ENCODE peak calls at places on chromosomes 13 and 19, in four cellular contexts. F, T, W and G are unnamed samples.

GRCh38 chr13:111993701-111994100 is 73.2 kb upstream of the SOX1 start:
- DNase-seq in W (no peak), T (no peak), F (no peak), G (no peak)

GRCh38 chr19:10182847-10183246 is 11.9 kb downstream of the DNMT1 start:
- DNase-seq in W (no peak), T (no peak), F (no peak), G (no peak)

GRCh38 chr13:73261739-73262216 is 203.0 kb downstream of the KLF5 start:
- DNase-seq in W (no peak), F (no peak), T (no peak), G (no peak)

GRCh38 chr13:79779761-79780160 is 298.8 kb downstream of the NDFIP2 start:
- DNase-seq in T (no peak), W (no peak), F (peak), G (no peak)

GRCh38 chr19:2239771-2240770 is 3.4 kb downstream of the SF3A2 start:
- DNase-seq in F (no peak), W (no peak), T (no peak), G (no peak)

GRCh38 chr13:49494645-49495044 is 1.1 kb upstream of the PHF11 start:
- DNase-seq in W (no peak), T (no peak), F (no peak), G (no peak)

GRCh38 chr13:106567421-106568224 is at the start of gene ARGLU1:
- DNase-seq in F (peak), T (peak), W (peak), G (peak)

GRCh38 chr13:78593652-78594494 is 9.5 kb downstream of the POU4F1 start:
- DNase-seq in W (no peak), T (no peak), F (no peak), G (no peak)

GRCh38 chr19:48253999-48254398 is 1.7 kb downstream of the CARD8 start:
- DNase-seq in W (no peak), T (no peak), F (no peak), G (no peak)

GRCh38 chr19:48255376-48256303 is at the start of gene CARD8:
- DNase-seq in W (peak), T (peak), F (peak), G (peak)

GRCh38 chr19:48252625-48253024 is 3.1 kb downstream of the CARD8 start:
- DNase-seq in W (no peak), T (no peak), F (no peak), G (no peak)

GRCh38 chr19:48254529-48254970 is 1.2 kb downstream of the CARD8 start:
- DNase-seq in W (no peak), F (no peak), T (no peak), G (no peak)

DNA sequence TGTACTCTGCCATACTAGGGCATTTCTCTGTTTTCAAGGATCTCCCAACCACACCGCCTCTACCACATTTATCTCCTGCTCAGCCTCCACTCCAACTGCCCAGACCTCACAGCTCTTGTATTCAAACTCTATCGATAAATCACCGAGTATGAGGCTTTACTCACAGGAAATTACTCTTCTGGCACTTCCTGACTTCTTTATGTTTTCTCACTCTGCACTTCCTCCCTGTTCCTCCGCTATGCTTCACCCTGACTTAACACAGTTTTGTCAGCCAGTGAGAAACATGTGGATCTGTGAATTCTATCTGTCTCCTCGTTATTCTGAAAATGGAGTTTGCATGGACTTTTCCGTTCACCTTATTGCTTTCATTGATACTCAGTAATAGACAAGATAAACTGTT is 2.6 kb upstream of the CARD8 start:
- DNase-seq in T (no peak), F (no peak), W (no peak), G (no peak)
- TF ChIP-seq TCF12 in T (no peak), F (no peak), W (no peak), G (no peak)

DNA sequence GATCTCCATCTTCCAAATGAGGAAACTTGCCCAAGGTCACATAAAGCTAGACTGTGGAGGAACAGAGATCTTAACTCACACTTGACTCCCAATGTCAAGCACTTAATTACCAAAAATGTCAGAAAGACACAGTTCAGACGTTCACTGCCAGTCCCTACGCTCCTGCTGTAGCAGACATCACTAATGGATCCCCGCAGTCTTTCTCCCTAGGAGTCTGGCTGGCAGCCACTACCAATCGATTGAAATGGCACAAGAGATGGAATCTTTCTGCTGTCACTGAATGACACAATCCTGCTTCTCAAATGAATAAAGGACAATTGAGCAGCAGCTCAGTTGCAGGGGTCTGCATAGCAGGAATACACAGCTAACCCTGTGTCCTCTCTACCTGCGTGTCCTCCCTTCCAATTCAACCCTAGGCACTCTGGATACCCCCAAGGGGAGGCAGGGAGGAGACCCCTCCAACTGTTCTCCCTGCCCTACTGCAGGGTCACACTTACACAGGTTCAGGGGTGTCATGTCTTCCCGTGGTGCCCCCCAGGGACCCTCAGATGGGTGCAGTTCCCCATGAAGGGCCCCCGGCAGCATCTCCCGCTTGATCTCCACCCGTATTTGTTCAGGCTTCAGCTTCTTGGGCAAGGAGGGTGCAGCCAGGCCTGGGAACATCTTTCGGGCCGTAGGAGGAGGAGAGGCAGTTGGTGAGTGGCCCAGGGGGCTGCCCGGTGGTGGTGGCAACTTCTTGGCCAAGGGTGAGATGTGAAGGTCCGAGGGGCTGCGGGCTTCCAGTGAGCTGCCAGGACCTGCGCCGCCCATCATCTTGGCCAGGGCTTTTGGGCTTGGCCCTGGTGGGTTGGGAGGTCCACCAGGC is 7.9 kb upstream of the AKAP8L start:
- DNase-seq in T (no peak), F (no peak), W (no peak), G (peak)
- TF ChIP-seq TCF12 in T (no peak), F (no peak), W (no peak), G (no peak)

DNA sequence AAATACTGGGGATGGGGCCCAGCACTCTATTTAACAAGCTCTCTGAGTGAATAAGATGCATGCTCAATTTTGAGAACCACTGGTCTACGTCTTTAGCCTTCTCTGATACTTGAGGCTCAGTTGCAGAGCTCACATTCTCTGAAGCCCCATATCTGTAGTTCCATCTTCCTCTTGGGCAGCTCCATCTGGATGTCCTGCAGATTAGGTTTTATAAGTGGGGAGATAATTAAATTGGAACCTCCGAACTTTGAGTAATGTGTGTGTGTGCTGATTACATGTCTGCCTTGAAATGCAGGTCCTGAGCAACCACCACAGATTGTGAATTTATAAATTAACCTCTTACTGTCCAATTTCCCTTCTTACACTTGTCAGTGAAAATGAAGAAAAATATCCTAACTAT is 7.2 kb upstream of the RASL11A start:
- DNase-seq in T (no peak), W (no peak), F (no peak), G (peak)
- TF ChIP-seq TCF12 in T (no peak), W (no peak), F (no peak), G (no peak)

GRCh38 chr19:5682293-5682592 is 1.4 kb downstream of the HSD11B1L start:
- DNase-seq in W (no peak), T (no peak), F (no peak), G (no peak)
- TF ChIP-seq TCF12 in W (no peak), T (no peak), F (no peak), G (no peak)

GRCh38 chr19:34734601-34735103 is 609 bp downstream of the ZNF181 start:
- DNase-seq in T (no peak), F (no peak), W (no peak), G (no peak)

GRCh38 chr19:34732548-34733255 is 1.3 kb upstream of the ZNF181 start:
- DNase-seq in F (no peak), W (no peak), T (no peak), G (peak)

GRCh38 chr19:34731964-34732363 is 2.1 kb upstream of the ZNF181 start:
- DNase-seq in T (no peak), W (no peak), F (no peak), G (no peak)

GRCh38 chr19:34733826-34734600 is at the start of gene ZNF181:
- DNase-seq in T (peak), W (peak), F (peak), G (peak)

DNA sequence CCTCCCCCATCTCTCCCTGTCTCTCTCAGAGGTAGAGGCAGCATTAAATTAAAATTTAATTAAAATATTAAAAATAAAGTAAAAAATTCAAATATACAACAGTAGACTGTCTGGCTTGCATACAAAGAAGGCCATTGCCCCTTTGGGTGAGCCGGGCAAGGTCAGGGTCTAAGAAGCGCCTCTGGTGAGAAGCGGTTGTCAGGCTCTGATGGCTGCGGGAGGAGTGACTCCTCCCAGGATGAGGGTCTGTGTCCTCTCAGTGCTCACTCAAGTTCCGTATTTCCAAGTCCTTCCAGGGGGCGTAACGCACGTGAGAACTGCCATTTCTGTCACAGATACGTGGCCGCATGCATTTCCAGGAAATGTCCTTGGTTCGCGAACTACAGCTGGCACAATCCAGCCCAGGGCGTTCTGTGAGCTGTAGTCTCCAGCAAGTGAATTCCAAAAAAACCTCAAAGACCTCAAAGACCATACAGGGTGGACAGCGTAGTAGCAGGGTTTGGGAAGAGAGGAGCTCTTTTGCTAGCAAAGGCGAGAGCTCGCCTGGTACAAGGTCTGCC is 697 bp upstream of the ZNF181 start:
- DNase-seq in W (no peak), T (peak), F (peak), G (peak)
- TF ChIP-seq TCF12 in W (no peak), T (no peak), F (no peak), G (no peak)